ENCODE peak calls at places on chromosomes 12 and 14, in ten cellular contexts. V is uterus; X is right lobe of liver; F is CD4-positive, alpha-beta T cell; O is upper lobe of right lung; L is heart right ventricle; Z is adrenal gland; U is astrocyte of the spinal cord; D is epithelial cell of esophagus; H is MCF 10A. W is an unnamed sample.

GRCh38 chr12:28770329-28770728 is 378.7 kb upstream of the FAR2 start:
- DNase-seq in V (no peak), X (no peak), F (no peak), O (no peak), L (peak), Z (no peak), U (no peak), D (peak), H (no peak), W (no peak)

GRCh38 chr14:33343016-33343415 is 404.3 kb downstream of the NPAS3 start:
- DNase-seq in V (no peak), X (no peak), F (no peak), O (no peak), L (no peak), Z (no peak), U (peak), D (no peak), H (peak), W (no peak)

GRCh38 chr14:24135834-24136683 is at the start of gene PSME1:
- DNase-seq in V (peak), X (peak), F (peak), O (peak), L (peak), Z (peak), U (peak), D (peak), H (peak), W (peak)

GRCh38 chr12:106309671-106310313 is 7.3 kb downstream of the TCP11L2 start:
- DNase-seq in V (no peak), X (no peak), F (no peak), O (no peak), L (no peak), Z (peak), U (peak), D (peak), H (no peak), W (no peak)

GRCh38 chr12:11731455-11731854 is 82.0 kb downstream of the ETV6 start:
- DNase-seq in V (no peak), X (no peak), F (no peak), O (no peak), L (no peak), Z (no peak), U (peak), D (peak), H (peak), W (no peak)

GRCh38 chr12:26715232-26715631 is 117.8 kb downstream of the ITPR2 start:
- DNase-seq in V (no peak), X (no peak), F (no peak), O (no peak), L (no peak), Z (no peak), U (no peak), D (no peak), H (no peak), W (no peak)

GRCh38 chr14:41830679-41831078 is 224.0 kb downstream of the LRFN5 start:
- DNase-seq in V (peak), X (no peak), F (no peak), O (no peak), L (no peak), Z (no peak), U (peak), D (peak), H (peak), W (no peak)

GRCh38 chr12:7075518-7075917 is 15.0 kb downstream of the C1S start:
- DNase-seq in V (no peak), X (no peak), F (no peak), O (no peak), L (no peak), Z (no peak), U (no peak), D (no peak), H (no peak), W (no peak)

GRCh38 chr12:54159140-54159539 is 29.6 kb downstream of the SMUG1 start:
- DNase-seq in V (no peak), X (no peak), F (no peak), O (no peak), L (no peak), Z (peak), U (no peak), D (peak), H (no peak), W (no peak)

GRCh38 chr14:60760648-60761364 is 26.2 kb downstream of the MNAT1 start:
- DNase-seq in V (no peak), X (no peak), F (no peak), O (no peak), L (no peak), Z (no peak), U (no peak), D (peak), H (peak), W (no peak)

GRCh38 chr12:68611094-68611818 is 557 bp downstream of the RAP1B start:
- DNase-seq in V (peak), X (peak), F (peak), O (peak), L (peak), Z (peak), U (peak), D (peak), H (peak), W (no peak)

GRCh38 chr12:116390656-116391335 is 113.3 kb upstream of the MED13L start:
- DNase-seq in V (no peak), X (no peak), F (no peak), O (no peak), L (no peak), Z (no peak), U (no peak), D (no peak), H (no peak), W (peak)

GRCh38 chr14:89767861-89768268 is 186.7 kb downstream of the EFCAB11 start:
- DNase-seq in V (no peak), X (peak), F (peak), O (no peak), L (peak), Z (peak), U (peak), D (peak), H (peak), W (no peak)

GRCh38 chr12:122306407-122306806 is 40.1 kb upstream of the VPS33A start:
- DNase-seq in V (no peak), X (no peak), F (no peak), O (no peak), L (no peak), Z (no peak), U (no peak), D (no peak), H (peak), W (no peak)

GRCh38 chr14:100103261-100104005 is 38.2 kb downstream of the EVL start:
- DNase-seq in V (no peak), X (peak), F (no peak), O (peak), L (peak), Z (no peak), U (peak), D (no peak), H (no peak), W (no peak)

GRCh38 chr12:94427520-94428381 is 31.9 kb downstream of the CEP83 start:
- DNase-seq in V (peak), X (no peak), F (no peak), O (no peak), L (peak), Z (peak), U (peak), D (no peak), H (peak), W (no peak)

GRCh38 chr14:23173039-23173438 is 10.4 kb downstream of the SLC7A8 start:
- DNase-seq in V (no peak), X (no peak), F (no peak), O (no peak), L (no peak), Z (peak), U (no peak), D (no peak), H (no peak), W (no peak)

GRCh38 chr12:40735551-40736230 is 43.5 kb downstream of the CNTN1 start:
- DNase-seq in V (no peak), X (no peak), F (no peak), O (no peak), L (no peak), Z (no peak), U (no peak), D (no peak), H (no peak), W (no peak)

GRCh38 chr12:105977256-105978051 is 161.3 kb downstream of the NUAK1 start:
- DNase-seq in V (no peak), X (no peak), F (no peak), O (no peak), L (no peak), Z (no peak), U (peak), D (no peak), H (no peak), W (no peak)

GRCh38 chr12:62631531-62632520 is 165.2 kb downstream of the MON2 start:
- DNase-seq in V (peak), X (peak), F (no peak), O (peak), L (peak), Z (peak), U (peak), D (peak), H (no peak), W (no peak)

GRCh38 chr12:27061317-27061716 is 21.1 kb downstream of the C12orf71 start:
- DNase-seq in V (no peak), X (no peak), F (no peak), O (no peak), L (no peak), Z (no peak), U (no peak), D (no peak), H (no peak), W (no peak)

GRCh38 chr12:19885987-19886804 is 446.9 kb downstream of the AEBP2 start:
- DNase-seq in V (no peak), X (no peak), F (no peak), O (no peak), L (no peak), Z (no peak), U (no peak), D (no peak), H (no peak), W (no peak)

GRCh38 chr12:64609543-64610091 is 678 bp upstream of the RASSF3 start:
- DNase-seq in V (no peak), X (no peak), F (no peak), O (no peak), L (no peak), Z (no peak), U (peak), D (no peak), H (no peak), W (no peak)

GRCh38 chr12:40058721-40059190 is 47.1 kb downstream of the SLC2A13 start:
- DNase-seq in V (no peak), X (no peak), F (no peak), O (no peak), L (no peak), Z (no peak), U (no peak), D (peak), H (no peak), W (no peak)

GRCh38 chr14:72518809-72519377 is 375.0 kb downstream of the DPF3 start:
- DNase-seq in V (no peak), X (no peak), F (no peak), O (no peak), L (no peak), Z (no peak), U (no peak), D (no peak), H (no peak), W (no peak)

GRCh38 chr12:32284561-32284960 is 114.8 kb upstream of the FGD4 start:
- DNase-seq in V (no peak), X (no peak), F (no peak), O (no peak), L (no peak), Z (no peak), U (no peak), D (no peak), H (no peak), W (no peak)

GRCh38 chr14:69987416-69988144 is 108.4 kb downstream of the SMOC1 start:
- DNase-seq in V (no peak), X (no peak), F (no peak), O (no peak), L (no peak), Z (peak), U (no peak), D (no peak), H (no peak), W (no peak)

GRCh38 chr12:1829306-1829900 is 9.0 kb downstream of the LRTM2 start:
- DNase-seq in V (no peak), X (no peak), F (no peak), O (no peak), L (no peak), Z (no peak), U (no peak), D (no peak), H (no peak), W (peak)

GRCh38 chr12:84856156-84856900 is 56.3 kb downstream of the SLC6A15 start:
- DNase-seq in V (no peak), X (no peak), F (no peak), O (no peak), L (no peak), Z (no peak), U (peak), D (peak), H (peak), W (no peak)

GRCh38 chr12:101963703-101964102 is 86.3 kb downstream of the DRAM1 start:
- DNase-seq in V (no peak), X (peak), F (no peak), O (no peak), L (no peak), Z (no peak), U (no peak), D (no peak), H (no peak), W (no peak)

GRCh38 chr12:98352835-98353234 is 162.6 kb upstream of the TMPO start:
- DNase-seq in V (no peak), X (no peak), F (no peak), O (no peak), L (no peak), Z (no peak), U (no peak), D (peak), H (peak), W (no peak)

GRCh38 chr12:103705927-103706326 is 118.9 kb downstream of the STAB2 start:
- DNase-seq in V (no peak), X (no peak), F (no peak), O (no peak), L (no peak), Z (no peak), U (no peak), D (no peak), H (peak), W (no peak)

GRCh38 chr12:53803703-53804102 is 51.9 kb upstream of the CISTR start:
- DNase-seq in V (no peak), X (no peak), F (no peak), O (no peak), L (no peak), Z (no peak), U (no peak), D (no peak), H (no peak), W (no peak)

GRCh38 chr14:105315211-105315721 is 718 bp downstream of the PACS2 start:
- DNase-seq in V (no peak), X (peak), F (peak), O (peak), L (no peak), Z (peak), U (no peak), D (peak), H (peak), W (no peak)

GRCh38 chr12:73226585-73226984 is 954.4 kb downstream of the TRHDE start:
- DNase-seq in V (no peak), X (no peak), F (no peak), O (no peak), L (no peak), Z (no peak), U (no peak), D (no peak), H (no peak), W (no peak)

GRCh38 chr12:89225401-89225800 is 126.9 kb downstream of the DUSP6 start:
- DNase-seq in V (no peak), X (no peak), F (peak), O (peak), L (no peak), Z (no peak), U (peak), D (peak), H (peak), W (no peak)

GRCh38 chr12:89228466-89228865 is 123.8 kb downstream of the DUSP6 start:
- DNase-seq in V (no peak), X (no peak), F (no peak), O (no peak), L (no peak), Z (no peak), U (no peak), D (no peak), H (no peak), W (no peak)

GRCh38 chr12:89230376-89231101 is 121.8 kb downstream of the DUSP6 start:
- DNase-seq in V (no peak), X (no peak), F (no peak), O (no peak), L (no peak), Z (no peak), U (no peak), D (peak), H (no peak), W (no peak)

GRCh38 chr12:89225808-89226368 is 126.4 kb downstream of the DUSP6 start:
- DNase-seq in V (no peak), X (no peak), F (no peak), O (no peak), L (no peak), Z (no peak), U (peak), D (peak), H (peak), W (no peak)

GRCh38 chr12:89227774-89228173 is 124.5 kb downstream of the DUSP6 start:
- DNase-seq in V (no peak), X (no peak), F (no peak), O (no peak), L (no peak), Z (no peak), U (no peak), D (no peak), H (no peak), W (no peak)
- TF ChIP-seq CTCF in V (no peak), X (no peak), F (no peak), O (no peak), L (no peak), Z (no peak), U (no peak), D (no peak), H (no peak), W (no peak)

DNA sequence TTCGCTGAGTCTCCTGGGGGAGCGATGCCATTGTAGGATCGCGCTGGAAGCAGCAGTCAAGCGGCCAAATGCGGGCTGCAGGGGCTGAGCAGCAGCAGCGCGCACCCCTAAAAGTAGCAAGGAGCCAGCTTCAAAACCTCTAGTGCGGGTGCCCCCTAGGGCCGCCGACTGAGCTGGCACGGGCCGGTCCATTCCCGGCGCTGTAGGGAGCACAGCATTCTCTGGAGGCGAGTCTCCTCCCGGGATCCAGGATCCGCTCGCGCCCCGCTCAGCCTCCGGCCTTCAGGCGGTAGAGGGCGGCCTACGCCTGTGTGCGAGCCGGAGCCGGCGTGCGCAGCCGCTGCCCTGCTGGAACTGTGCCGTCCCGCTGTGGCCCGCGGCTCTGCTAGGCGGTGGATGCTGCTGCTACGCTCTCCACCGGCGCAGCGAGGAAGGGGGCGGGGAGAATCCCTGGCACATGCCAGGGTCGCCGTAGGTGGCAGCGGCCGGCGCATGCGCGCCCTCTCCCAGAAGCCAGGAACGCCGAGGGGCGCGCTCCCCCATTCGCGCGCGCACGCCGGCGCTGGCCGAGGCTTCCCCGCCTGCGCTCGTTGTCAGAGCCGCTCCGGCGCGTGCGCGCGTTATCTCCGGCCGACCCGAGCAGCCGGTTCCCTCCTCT is at the start of gene FUT8:
- DNase-seq in V (peak), X (peak), F (peak), O (peak), L (peak), Z (peak), U (peak), D (peak), H (peak), W (peak)
- TF ChIP-seq CTCF in V (peak), X (peak), F (peak), O (peak), L (peak), Z (peak), U (peak), D (peak), H (peak), W (peak)

GRCh38 chr14:53932966-53933365 is 23.7 kb downstream of the BMP4 start:
- DNase-seq in V (no peak), X (no peak), F (no peak), O (no peak), L (no peak), Z (no peak), U (no peak), D (no peak), H (no peak), W (no peak)

GRCh38 chr14:53925201-53925766 is 31.3 kb downstream of the BMP4 start:
- DNase-seq in V (no peak), X (no peak), F (no peak), O (no peak), L (no peak), Z (no peak), U (no peak), D (no peak), H (no peak), W (no peak)

GRCh38 chr14:53927171-53927570 is 29.5 kb downstream of the BMP4 start:
- DNase-seq in V (no peak), X (no peak), F (no peak), O (no peak), L (no peak), Z (no peak), U (peak), D (no peak), H (no peak), W (no peak)

GRCh38 chr14:53934778-53935414 is 21.7 kb downstream of the BMP4 start:
- DNase-seq in V (no peak), X (no peak), F (no peak), O (no peak), L (no peak), Z (no peak), U (no peak), D (no peak), H (no peak), W (no peak)

DNA sequence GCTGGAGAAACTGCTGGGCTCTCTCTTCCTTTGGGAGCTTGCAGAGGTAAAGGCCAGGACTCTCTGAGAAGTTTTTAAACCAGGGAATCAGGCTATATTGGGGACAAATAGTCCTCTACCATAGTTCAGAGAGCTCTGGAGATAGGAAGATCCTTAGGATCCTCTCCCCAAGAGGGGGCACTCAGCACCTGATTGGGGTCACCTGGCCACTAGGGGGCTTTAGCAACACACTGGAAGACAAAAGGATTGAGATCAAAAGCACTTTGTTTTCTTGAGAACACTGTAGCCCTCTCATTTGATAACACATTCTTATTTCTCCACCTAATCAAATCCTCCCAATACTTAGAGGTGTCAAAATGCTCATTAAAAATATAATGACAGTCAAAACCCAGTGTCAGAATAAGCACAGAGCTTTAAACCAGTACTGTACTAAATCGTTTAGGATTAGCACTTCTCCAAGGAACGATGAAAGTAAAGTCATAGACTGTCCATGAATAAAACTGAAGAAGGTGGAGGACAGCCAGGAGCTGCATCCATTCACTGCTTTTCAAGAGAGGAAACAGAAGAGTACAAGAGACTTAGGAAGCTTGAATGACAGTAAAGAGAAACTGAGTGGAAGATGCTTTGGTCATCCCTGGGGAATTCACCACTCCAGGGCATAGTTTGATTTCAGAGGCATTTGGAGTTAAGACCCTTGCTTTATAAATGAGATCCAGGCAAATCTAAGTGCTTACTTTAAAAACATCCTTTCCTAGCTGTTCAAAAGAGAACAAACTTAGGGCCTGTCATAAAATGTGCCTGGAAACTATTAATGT is 26.5 kb downstream of the BMP4 start:
- DNase-seq in V (no peak), X (no peak), F (peak), O (no peak), L (no peak), Z (no peak), U (no peak), D (peak), H (peak), W (no peak)
- TF ChIP-seq CTCF in V (no peak), X (peak), F (peak), O (peak), L (peak), Z (peak), U (peak), D (peak), H (peak), W (peak)

GRCh38 chr14:103070971-103071542 is 13.0 kb upstream of the LBHD2 start:
- DNase-seq in V (no peak), X (peak), F (no peak), O (peak), L (no peak), Z (no peak), U (no peak), D (no peak), H (peak), W (no peak)

GRCh38 chr14:103073367-103073875 is 10.6 kb upstream of the LBHD2 start:
- DNase-seq in V (no peak), X (peak), F (no peak), O (peak), L (no peak), Z (no peak), U (no peak), D (no peak), H (no peak), W (peak)

GRCh38 chr14:103073876-103074698 is 9.9 kb upstream of the LBHD2 start:
- DNase-seq in V (no peak), X (no peak), F (no peak), O (peak), L (no peak), Z (no peak), U (no peak), D (no peak), H (no peak), W (peak)

GRCh38 chr14:103071544-103072251 is 12.3 kb upstream of the LBHD2 start:
- DNase-seq in V (no peak), X (peak), F (no peak), O (peak), L (no peak), Z (no peak), U (no peak), D (peak), H (peak), W (no peak)

GRCh38 chr14:103072595-103073366 is 11.2 kb upstream of the LBHD2 start:
- DNase-seq in V (no peak), X (no peak), F (no peak), O (peak), L (no peak), Z (no peak), U (no peak), D (peak), H (peak), W (peak)
- TF ChIP-seq CTCF in V (no peak), X (no peak), F (no peak), O (no peak), L (no peak), Z (no peak), U (no peak), D (no peak), H (no peak), W (no peak)